ENCODE peak calls at places on chromosome 12, in five cellular contexts. One of them, this sample, is unnamed.

GRCh38 chr12:45219621-45220020 is 3.7 kb downstream of the ANO6 start:
- DNase-seq in IMR-90: no peak
- DNase-seq in HTR-8/SVneo: no peak
- DNase-seq in RWPE2: no peak
- DNase-seq in cardiac fibroblast: no peak
- DNase-seq in this sample: no peak

GRCh38 chr12:30796891-30797371 is 42.2 kb upstream of the CAPRIN2 start:
- DNase-seq in IMR-90: peak
- DNase-seq in HTR-8/SVneo: peak
- DNase-seq in RWPE2: no peak
- DNase-seq in cardiac fibroblast: peak
- DNase-seq in this sample: peak

GRCh38 chr12:60205500-60205899 is 609.7 kb downstream of the SLC16A7 start:
- DNase-seq in IMR-90: peak
- DNase-seq in HTR-8/SVneo: peak
- DNase-seq in RWPE2: no peak
- DNase-seq in cardiac fibroblast: peak
- DNase-seq in this sample: peak

GRCh38 chr12:57765003-57765697 is 1.7 kb downstream of the CYP27B1 start:
- DNase-seq in IMR-90: peak
- DNase-seq in HTR-8/SVneo: no peak
- DNase-seq in RWPE2: peak
- DNase-seq in cardiac fibroblast: peak
- DNase-seq in this sample: peak

GRCh38 chr12:132236129-132236929 is 92.1 kb downstream of the NOC4L start:
- DNase-seq in IMR-90: no peak
- DNase-seq in HTR-8/SVneo: no peak
- DNase-seq in RWPE2: peak
- DNase-seq in cardiac fibroblast: no peak
- DNase-seq in this sample: no peak

GRCh38 chr12:110314308-110314707 is 33.3 kb downstream of the ATP2A2 start:
- DNase-seq in IMR-90: peak
- DNase-seq in HTR-8/SVneo: peak
- DNase-seq in RWPE2: no peak
- DNase-seq in cardiac fibroblast: peak
- DNase-seq in this sample: peak

GRCh38 chr12:43221216-43221615 is 330.8 kb downstream of the ADAMTS20 start:
- DNase-seq in IMR-90: no peak
- DNase-seq in HTR-8/SVneo: no peak
- DNase-seq in RWPE2: no peak
- DNase-seq in cardiac fibroblast: no peak
- DNase-seq in this sample: no peak

GRCh38 chr12:31035944-31036665 is 37.6 kb upstream of the DDX11 start:
- DNase-seq in IMR-90: peak
- DNase-seq in HTR-8/SVneo: peak
- DNase-seq in RWPE2: no peak
- DNase-seq in cardiac fibroblast: no peak
- DNase-seq in this sample: peak

GRCh38 chr12:11830298-11830937 is 180.9 kb downstream of the ETV6 start:
- DNase-seq in IMR-90: no peak
- DNase-seq in HTR-8/SVneo: no peak
- DNase-seq in RWPE2: no peak
- DNase-seq in cardiac fibroblast: no peak
- DNase-seq in this sample: no peak

GRCh38 chr12:48125985-48126384 is 6.8 kb downstream of the PFKM start:
- DNase-seq in IMR-90: no peak
- DNase-seq in HTR-8/SVneo: no peak
- DNase-seq in RWPE2: no peak
- DNase-seq in cardiac fibroblast: no peak
- DNase-seq in this sample: no peak

GRCh38 chr12:75641031-75641780 is 129.8 kb upstream of the KRR1 start:
- DNase-seq in IMR-90: peak
- DNase-seq in HTR-8/SVneo: peak
- DNase-seq in RWPE2: no peak
- DNase-seq in cardiac fibroblast: peak
- DNase-seq in this sample: peak

GRCh38 chr12:52045794-52046199 is 5.4 kb upstream of the NR4A1 start:
- DNase-seq in IMR-90: no peak
- DNase-seq in HTR-8/SVneo: no peak
- DNase-seq in RWPE2: no peak
- DNase-seq in cardiac fibroblast: peak
- DNase-seq in this sample: no peak

GRCh38 chr12:56337753-56338221 is 897 bp upstream of the IL23A start:
- DNase-seq in IMR-90: no peak
- DNase-seq in HTR-8/SVneo: no peak
- DNase-seq in RWPE2: no peak
- DNase-seq in cardiac fibroblast: no peak
- DNase-seq in this sample: no peak

GRCh38 chr12:795305-795704 is 42.9 kb downstream of the WNK1 start:
- DNase-seq in IMR-90: no peak
- DNase-seq in HTR-8/SVneo: no peak
- DNase-seq in RWPE2: no peak
- DNase-seq in cardiac fibroblast: no peak
- DNase-seq in this sample: no peak

GRCh38 chr12:57133916-57134315 is 5.6 kb downstream of the LRP1 start:
- DNase-seq in IMR-90: no peak
- DNase-seq in HTR-8/SVneo: no peak
- DNase-seq in RWPE2: no peak
- DNase-seq in cardiac fibroblast: no peak
- DNase-seq in this sample: no peak

GRCh38 chr12:62738105-62738504 is 196.8 kb downstream of the PPM1H start:
- DNase-seq in IMR-90: peak
- DNase-seq in HTR-8/SVneo: no peak
- DNase-seq in RWPE2: no peak
- DNase-seq in cardiac fibroblast: no peak
- DNase-seq in this sample: peak

GRCh38 chr12:9920451-9920850 is 11.7 kb downstream of the CLEC2A start:
- DNase-seq in IMR-90: no peak
- DNase-seq in HTR-8/SVneo: no peak
- DNase-seq in RWPE2: no peak
- DNase-seq in cardiac fibroblast: no peak
- DNase-seq in this sample: no peak

GRCh38 chr12:112919131-112919530 is 12.4 kb downstream of the OAS1 start:
- DNase-seq in IMR-90: no peak
- DNase-seq in HTR-8/SVneo: no peak
- DNase-seq in RWPE2: no peak
- DNase-seq in cardiac fibroblast: no peak
- DNase-seq in this sample: no peak

GRCh38 chr12:32502693-32503510 is 103.5 kb downstream of the FGD4 start:
- DNase-seq in IMR-90: peak
- DNase-seq in HTR-8/SVneo: no peak
- DNase-seq in RWPE2: no peak
- DNase-seq in cardiac fibroblast: peak
- DNase-seq in this sample: peak

GRCh38 chr12:12538535-12538934 is 24.1 kb downstream of the DUSP16 start:
- DNase-seq in IMR-90: no peak
- DNase-seq in HTR-8/SVneo: no peak
- DNase-seq in RWPE2: no peak
- DNase-seq in cardiac fibroblast: no peak
- DNase-seq in this sample: no peak

GRCh38 chr12:11707535-11707934 is 58.1 kb downstream of the ETV6 start:
- DNase-seq in IMR-90: no peak
- DNase-seq in HTR-8/SVneo: no peak
- DNase-seq in RWPE2: no peak
- DNase-seq in cardiac fibroblast: no peak
- DNase-seq in this sample: no peak

GRCh38 chr12:79274571-79275064 is 410.0 kb downstream of the SYT1 start:
- DNase-seq in IMR-90: no peak
- DNase-seq in HTR-8/SVneo: no peak
- DNase-seq in RWPE2: no peak
- DNase-seq in cardiac fibroblast: no peak
- DNase-seq in this sample: no peak

GRCh38 chr12:46908936-46909635 is 83.3 kb upstream of the SLC38A4 start:
- DNase-seq in IMR-90: no peak
- DNase-seq in HTR-8/SVneo: no peak
- DNase-seq in RWPE2: no peak
- DNase-seq in cardiac fibroblast: no peak
- DNase-seq in this sample: no peak

GRCh38 chr12:132554857-132555630 is 55.3 kb downstream of the LRCOL1 start:
- DNase-seq in IMR-90: no peak
- DNase-seq in HTR-8/SVneo: no peak
- DNase-seq in RWPE2: no peak
- DNase-seq in cardiac fibroblast: no peak
- DNase-seq in this sample: peak

GRCh38 chr12:59839514-59839913 is 243.7 kb downstream of the SLC16A7 start:
- DNase-seq in IMR-90: peak
- DNase-seq in HTR-8/SVneo: no peak
- DNase-seq in RWPE2: no peak
- DNase-seq in cardiac fibroblast: peak
- DNase-seq in this sample: peak

GRCh38 chr12:57500213-57500612 is 12.3 kb downstream of the MARS1 start:
- DNase-seq in IMR-90: no peak
- DNase-seq in HTR-8/SVneo: no peak
- DNase-seq in RWPE2: no peak
- DNase-seq in cardiac fibroblast: no peak
- DNase-seq in this sample: no peak

GRCh38 chr12:88388566-88389269 is 191.6 kb downstream of the KITLG start:
- DNase-seq in IMR-90: peak
- DNase-seq in HTR-8/SVneo: no peak
- DNase-seq in RWPE2: no peak
- DNase-seq in cardiac fibroblast: peak
- DNase-seq in this sample: peak

GRCh38 chr12:107134558-107134957 is 41.2 kb upstream of the CRY1 start:
- DNase-seq in IMR-90: no peak
- DNase-seq in HTR-8/SVneo: no peak
- DNase-seq in RWPE2: no peak
- DNase-seq in cardiac fibroblast: no peak
- DNase-seq in this sample: no peak

GRCh38 chr12:93848453-93849120 is 171.4 kb downstream of the CRADD start:
- DNase-seq in IMR-90: no peak
- DNase-seq in HTR-8/SVneo: no peak
- DNase-seq in RWPE2: no peak
- DNase-seq in cardiac fibroblast: no peak
- DNase-seq in this sample: no peak

GRCh38 chr12:121222847-121223246 is 12.9 kb downstream of the P2RX4 start:
- DNase-seq in IMR-90: no peak
- DNase-seq in HTR-8/SVneo: no peak
- DNase-seq in RWPE2: no peak
- DNase-seq in cardiac fibroblast: no peak
- DNase-seq in this sample: no peak

GRCh38 chr12:116142936-116143882 is 134.3 kb downstream of the MED13L start:
- DNase-seq in IMR-90: peak
- DNase-seq in HTR-8/SVneo: peak
- DNase-seq in RWPE2: no peak
- DNase-seq in cardiac fibroblast: peak
- DNase-seq in this sample: peak

GRCh38 chr12:66235626-66236281 is 46.7 kb downstream of the IRAK3 start:
- DNase-seq in IMR-90: peak
- DNase-seq in HTR-8/SVneo: peak
- DNase-seq in RWPE2: no peak
- DNase-seq in cardiac fibroblast: peak
- DNase-seq in this sample: peak

GRCh38 chr12:28035483-28035882 is 63.0 kb upstream of the PTHLH start:
- DNase-seq in IMR-90: peak
- DNase-seq in HTR-8/SVneo: no peak
- DNase-seq in RWPE2: no peak
- DNase-seq in cardiac fibroblast: peak
- DNase-seq in this sample: peak